ENCODE peak calls at places on chromosomes 2 and 18, in four cellular contexts. R is mammary epithelial cell, A is cardiac muscle cell, X is fibroblast of villous mesenchyme. G is an unnamed sample.

GRCh38 chr18:58788971-58789797 is 75.5 kb upstream of the ZNF532 start:
- DNase-seq in R (peak), A (peak), X (peak), G (peak)

GRCh38 chr2:19320813-19321212 is 37.6 kb downstream of the OSR1 start:
- DNase-seq in R (no peak), A (no peak), X (no peak), G (no peak)

GRCh38 chr2:6372317-6372903 is 493.3 kb downstream of the CMPK2 start:
- DNase-seq in R (no peak), A (no peak), X (peak), G (peak)

GRCh38 chr2:40535891-40536290 is 84.0 kb upstream of the SLC8A1 start:
- DNase-seq in R (no peak), A (no peak), X (no peak), G (no peak)

GRCh38 chr18:8351173-8351572 is 258.1 kb upstream of the RAB12 start:
- DNase-seq in R (no peak), A (no peak), X (peak), G (no peak)

GRCh38 chr2:112674229-112674628 is 28.5 kb downstream of the SLC20A1 start:
- DNase-seq in R (no peak), A (peak), X (peak), G (no peak)

GRCh38 chr18:52764271-52764670 is 424.3 kb downstream of the DCC start:
- DNase-seq in R (no peak), A (no peak), X (no peak), G (no peak)

GRCh38 chr2:101827246-101827645 is 129.7 kb downstream of the MAP4K4 start:
- DNase-seq in R (peak), A (peak), X (peak), G (peak)

GRCh38 chr2:62757029-62757428 is 51.5 kb downstream of the EHBP1 start:
- DNase-seq in R (no peak), A (no peak), X (no peak), G (no peak)

GRCh38 chr2:71455741-71456569 is 2.6 kb downstream of the DYSF start:
- DNase-seq in R (no peak), A (peak), X (no peak), G (no peak)

GRCh38 chr2:40734797-40735196 is 282.9 kb upstream of the SLC8A1 start:
- DNase-seq in R (no peak), A (peak), X (peak), G (no peak)

GRCh38 chr2:189142893-189143759 is 36.4 kb downstream of the COL5A2 start:
- DNase-seq in R (peak), A (no peak), X (peak), G (peak)

GRCh38 chr2:2270808-2271415 is 60.2 kb downstream of the MYT1L start:
- DNase-seq in R (no peak), A (no peak), X (no peak), G (no peak)

GRCh38 chr18:63956755-63957154 is 7.7 kb downstream of the HMSD start:
- DNase-seq in R (no peak), A (no peak), X (peak), G (no peak)

GRCh38 chr18:63953811-63954210 is 4.7 kb downstream of the HMSD start:
- DNase-seq in R (no peak), A (peak), X (no peak), G (no peak)

GRCh38 chr18:63947051-63947790 is 1.9 kb upstream of the HMSD start:
- DNase-seq in R (no peak), A (no peak), X (peak), G (peak)

GRCh38 chr18:63949068-63949737 is at the start of gene HMSD:
- DNase-seq in R (peak), A (peak), X (peak), G (peak)

DNA sequence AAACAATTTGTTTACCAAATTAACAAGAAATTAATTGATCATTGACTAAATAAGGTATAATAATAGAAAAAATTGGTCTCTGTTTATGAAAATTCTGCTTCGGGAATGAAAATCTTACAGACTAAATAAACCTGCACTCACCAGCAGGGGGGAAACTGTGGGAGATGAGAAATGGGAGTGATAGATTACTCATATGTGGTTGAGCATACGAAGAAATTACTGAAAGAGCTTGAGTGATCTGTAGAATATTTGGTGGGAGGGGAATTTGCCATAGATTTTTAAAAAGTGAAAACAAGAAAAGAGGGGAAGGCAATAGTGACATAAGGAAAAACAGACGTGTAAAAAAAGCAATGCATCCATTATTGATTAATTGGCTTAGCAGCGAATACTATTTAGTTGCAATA is 2.2 kb downstream of the HMSD start:
- DNase-seq in R (peak), A (no peak), X (no peak), G (peak)
- TF ChIP-seq CTCF in R (peak), A (peak), X (peak), G (no peak)

DNA sequence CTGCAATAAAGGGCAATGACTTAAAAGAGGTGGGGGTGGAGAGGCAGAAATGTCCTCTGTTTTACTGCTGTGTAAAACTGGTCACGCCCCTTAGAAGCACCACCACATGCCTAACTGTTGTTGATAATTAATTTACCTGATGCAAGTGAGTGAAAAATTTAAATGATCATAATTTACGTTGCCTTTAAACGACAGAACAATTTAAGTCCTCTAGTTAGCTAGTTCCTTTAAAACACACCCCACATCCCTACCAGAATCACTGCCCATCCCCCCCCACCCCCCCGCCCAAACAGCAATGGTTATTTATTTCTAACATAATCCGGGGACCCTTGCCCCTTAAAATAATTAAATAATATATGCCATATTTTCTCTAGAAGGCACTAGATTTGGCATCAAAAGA is 657 bp upstream of the PPIG start:
- DNase-seq in R (no peak), A (no peak), X (no peak), G (no peak)
- H3K4me3 ChIP-seq in R (peak), A (no peak), X (no peak), G (no peak)

DNA sequence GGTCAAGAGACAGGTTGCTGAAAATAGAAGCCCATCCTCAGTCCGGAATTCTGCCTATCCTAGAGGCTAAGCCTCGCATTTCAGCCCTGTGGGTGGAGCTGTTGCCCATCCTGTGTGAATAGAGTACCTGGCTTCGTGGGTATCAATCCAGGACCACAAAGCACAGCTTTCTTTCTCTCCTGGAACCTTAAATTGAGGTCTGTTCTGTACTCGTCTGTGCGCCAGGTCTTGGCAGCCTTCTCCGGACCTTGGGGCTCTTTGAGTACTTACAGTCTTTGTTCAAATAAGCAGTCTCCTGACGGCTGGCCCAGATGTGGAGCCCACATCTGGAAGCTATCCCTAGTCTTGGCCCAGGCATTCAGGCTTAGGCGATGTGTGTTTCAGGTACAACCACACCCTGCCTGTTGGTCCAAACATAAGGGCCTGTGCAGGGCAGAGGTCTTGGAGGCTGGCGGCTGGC is 294.3 kb downstream of the BCL2 start:
- DNase-seq in R (peak), A (peak), X (no peak), G (peak)
- TF ChIP-seq CTCF in R (peak), A (peak), X (peak), G (peak)

GRCh38 chr2:96531872-96532505 is 4.6 kb upstream of the ARID5A start:
- DNase-seq in R (peak), A (peak), X (peak), G (peak)

GRCh38 chr2:96532641-96533291 is 3.8 kb upstream of the ARID5A start:
- DNase-seq in R (no peak), A (peak), X (no peak), G (no peak)

GRCh38 chr2:96534131-96534530 is 2.4 kb upstream of the ARID5A start:
- DNase-seq in R (no peak), A (peak), X (no peak), G (no peak)

GRCh38 chr2:96534701-96535181 is 1.8 kb upstream of the ARID5A start:
- DNase-seq in R (peak), A (no peak), X (peak), G (peak)

GRCh38 chr2:96533292-96534073 is 3.1 kb upstream of the ARID5A start:
- DNase-seq in R (peak), A (peak), X (peak), G (peak)
- H3K4me3 ChIP-seq in R (no peak), A (no peak), X (no peak), G (no peak)

DNA sequence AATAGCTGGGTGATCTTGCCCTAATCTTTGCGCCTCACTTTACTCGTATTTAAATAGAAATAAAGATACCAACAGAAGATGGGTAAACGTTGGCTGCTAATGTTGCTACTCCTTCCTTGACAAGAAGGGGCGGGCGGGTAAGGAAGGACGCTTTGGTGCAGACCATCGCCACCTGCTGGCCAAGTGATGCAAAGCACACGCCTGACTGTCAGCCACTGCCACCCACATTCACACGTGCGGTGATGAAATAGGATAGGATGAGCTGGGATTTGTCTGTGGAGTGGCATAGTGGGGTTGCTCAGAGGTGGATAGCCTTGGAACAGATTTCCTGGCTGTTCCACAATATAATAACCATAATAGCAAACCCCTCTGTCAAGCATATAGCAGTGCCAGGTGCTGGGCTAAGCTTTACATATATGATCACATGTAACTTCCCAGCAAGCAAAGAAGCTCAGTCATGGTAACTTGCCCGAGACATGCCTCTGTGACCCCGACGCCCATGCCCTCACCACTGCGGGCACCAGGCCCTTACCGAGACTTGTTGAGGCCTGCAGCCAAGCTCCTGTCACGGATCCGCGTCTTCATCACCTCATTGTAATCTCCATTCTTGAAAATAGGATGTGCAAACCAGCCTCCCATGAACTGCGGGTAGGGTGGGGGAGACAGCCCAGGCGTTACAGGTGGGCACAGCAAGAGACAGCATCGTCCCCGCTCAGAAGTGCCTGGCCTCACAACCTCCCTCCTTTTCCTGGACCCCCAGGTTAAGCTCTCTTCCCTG is 39.3 kb downstream of the LCT start:
- DNase-seq in R (peak), A (peak), X (peak), G (peak)
- TF ChIP-seq CTCF in R (peak), A (peak), X (peak), G (peak)

DNA sequence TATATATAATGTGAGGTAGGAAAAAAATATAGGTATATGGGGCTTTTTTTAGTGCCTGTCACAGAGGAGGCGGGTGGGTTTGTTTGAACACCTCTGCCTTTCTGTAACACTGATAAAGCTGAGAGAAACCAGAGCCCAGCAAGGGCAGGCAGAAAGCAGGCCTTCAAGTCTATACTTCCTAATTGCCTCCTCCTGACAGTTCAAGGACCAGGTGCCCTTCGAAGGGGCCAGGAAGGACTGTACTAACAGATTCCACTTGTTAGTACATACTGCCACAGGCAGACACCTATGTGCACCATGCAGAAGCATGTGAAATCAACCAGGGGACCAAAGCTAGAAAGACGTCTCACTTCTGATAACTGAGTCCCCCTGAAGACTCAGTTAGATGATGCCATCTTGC is 13.8 kb downstream of the SLC1A4 start:
- DNase-seq in R (no peak), A (no peak), X (no peak), G (no peak)
- H3K4me3 ChIP-seq in R (no peak), A (no peak), X (no peak), G (no peak)

DNA sequence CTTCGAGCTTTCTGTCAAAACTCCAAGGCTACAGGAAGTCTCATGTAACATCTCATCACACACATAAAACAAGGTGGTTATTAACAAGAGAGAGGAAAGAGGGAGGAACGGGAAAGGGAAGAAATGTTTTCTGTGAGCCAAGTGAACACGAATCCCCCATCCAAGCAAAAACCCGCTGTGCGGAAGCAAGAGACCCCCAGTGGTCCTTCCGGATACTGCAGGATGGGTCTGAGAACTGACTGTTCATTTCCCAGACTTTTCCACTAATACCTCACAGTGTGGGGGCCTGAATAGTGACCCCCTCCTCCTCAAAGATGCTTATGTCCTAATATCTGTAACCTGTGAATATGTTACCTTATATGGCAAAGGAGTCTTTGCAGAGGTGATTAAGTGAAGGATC is 19.0 kb upstream of the DIPK1C start:
- DNase-seq in R (no peak), A (peak), X (peak), G (no peak)
- TF ChIP-seq CTCF in R (peak), A (peak), X (peak), G (peak)

DNA sequence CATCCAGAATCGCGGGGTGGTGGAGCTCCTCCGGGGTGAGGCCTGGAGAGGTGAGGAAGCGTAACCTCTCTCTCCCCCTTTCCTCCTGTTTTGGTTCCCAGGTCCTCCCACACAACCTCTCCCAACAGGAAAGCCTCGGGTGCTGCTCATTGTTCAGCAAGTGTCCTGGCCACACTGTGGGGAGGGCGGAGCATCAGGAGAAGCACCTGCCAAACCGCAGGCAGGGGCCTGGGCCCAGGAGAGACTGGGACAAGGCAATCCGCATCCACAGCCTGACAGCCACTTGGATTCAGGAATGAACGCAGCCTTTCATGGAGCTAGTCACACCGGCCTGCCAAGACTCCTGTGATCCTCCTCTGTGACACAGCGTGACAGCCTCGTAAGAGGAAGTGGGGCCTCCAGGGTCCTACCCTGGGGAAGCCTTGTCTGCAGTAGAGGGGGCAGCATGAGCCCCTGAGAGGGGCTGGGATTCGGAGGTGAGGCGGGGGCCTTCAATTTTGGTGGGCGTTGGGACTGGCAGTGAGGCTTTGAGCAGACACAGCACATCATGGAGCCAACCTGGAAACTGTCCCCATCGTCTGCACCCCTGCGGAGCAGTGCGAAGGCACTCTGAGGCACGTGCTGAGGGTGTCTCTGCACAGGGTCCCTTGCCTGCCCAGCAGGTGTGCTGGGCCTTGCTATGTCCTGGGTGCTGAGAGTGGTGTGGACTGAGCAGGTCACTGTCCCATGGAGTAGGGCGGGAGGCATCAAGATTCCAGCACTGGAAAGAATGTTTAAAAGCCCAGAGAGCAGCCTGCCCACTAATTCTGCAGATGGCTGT is 62.2 kb downstream of the EDAR start:
- DNase-seq in R (no peak), A (no peak), X (no peak), G (no peak)
- H3K4me3 ChIP-seq in R (no peak), A (no peak), X (no peak), G (no peak)

DNA sequence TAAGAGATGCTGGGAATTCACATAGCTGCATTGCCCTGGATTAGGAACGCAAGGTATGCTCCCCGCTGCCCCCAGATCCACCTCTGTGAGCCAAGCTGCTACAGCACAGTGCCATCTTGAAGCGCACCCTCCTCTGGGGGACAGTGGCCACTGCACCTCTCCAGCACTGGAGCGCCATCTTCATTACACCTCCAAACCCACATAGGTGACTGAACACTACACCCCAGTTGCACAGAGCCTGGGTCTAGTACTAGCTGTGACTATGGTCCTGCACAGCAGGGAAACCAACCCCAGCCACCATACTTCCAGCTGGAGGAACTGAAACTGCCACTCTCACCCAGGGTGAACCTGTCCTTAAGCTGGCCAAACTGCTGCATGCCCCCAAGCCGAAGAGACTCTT is 84.6 kb downstream of the TMEM237 start:
- DNase-seq in R (no peak), A (no peak), X (no peak), G (no peak)
- TF ChIP-seq CTCF in R (no peak), A (no peak), X (no peak), G (no peak)